ENCODE peak calls at places on chromosomes 3 and 15, in ten cellular contexts. P is tibial nerve, J is transverse colon, V is H1, S is stomach, B is A549, U is sigmoid colon, D is ovary, I is esophagus muscularis mucosa, M is GM12878. E is an unnamed sample.

GRCh38 chr3:42749025-42749752 is 23.9 kb downstream of the CCDC13 start:
- DNase-seq in J (peak), I (no peak), B (no peak), S (peak), U (peak), P (no peak), D (no peak), M (no peak), V (peak), E (peak)

GRCh38 chr3:41900265-41900664 is 61.6 kb downstream of the ULK4 start:
- DNase-seq in J (no peak), I (no peak), V (no peak), M (no peak), D (no peak), S (no peak), U (no peak), B (peak), P (no peak), E (no peak)

GRCh38 chr3:13050446-13050845 is 22.8 kb downstream of the IQSEC1 start:
- DNase-seq in S (no peak), M (no peak), J (no peak), B (no peak), U (no peak), V (no peak), D (no peak), P (no peak), I (no peak), E (no peak)

GRCh38 chr15:74397239-74398068 is 30.0 kb upstream of the CYP11A1 start:
- DNase-seq in S (no peak), U (no peak), B (no peak), V (no peak), P (no peak), J (peak), M (peak), D (no peak), I (no peak), E (no peak)

GRCh38 chr3:72582211-72582878 is 265.9 kb downstream of the SHQ1 start:
- DNase-seq in D (no peak), S (no peak), B (no peak), V (no peak), U (no peak), I (no peak), P (no peak), M (peak), J (no peak), E (no peak)

GRCh38 chr3:125031544-125031943 is 24.3 kb downstream of the HEG1 start:
- DNase-seq in J (no peak), I (no peak), D (no peak), M (no peak), S (no peak), B (no peak), U (no peak), V (no peak), P (no peak), E (no peak)

GRCh38 chr3:119589087-119589773 is 8.5 kb upstream of the PLA1A start:
- DNase-seq in U (no peak), D (no peak), V (no peak), B (no peak), S (no peak), M (no peak), J (no peak), I (no peak), P (no peak), E (no peak)

GRCh38 chr3:13213490-13213889 is 140.3 kb upstream of the IQSEC1 start:
- DNase-seq in I (no peak), V (no peak), B (no peak), M (no peak), P (no peak), D (no peak), J (no peak), U (no peak), S (no peak), E (no peak)

GRCh38 chr3:80190051-80190450 is 422.3 kb upstream of the ROBO1 start:
- DNase-seq in J (no peak), D (no peak), B (peak), S (no peak), U (no peak), I (no peak), V (no peak), M (no peak), P (no peak), E (no peak)

GRCh38 chr3:58779934-58780333 is 113.4 kb upstream of the FAM3D start:
- DNase-seq in I (no peak), P (no peak), M (no peak), J (no peak), D (no peak), V (no peak), S (no peak), B (peak), U (no peak), E (no peak)

DNA sequence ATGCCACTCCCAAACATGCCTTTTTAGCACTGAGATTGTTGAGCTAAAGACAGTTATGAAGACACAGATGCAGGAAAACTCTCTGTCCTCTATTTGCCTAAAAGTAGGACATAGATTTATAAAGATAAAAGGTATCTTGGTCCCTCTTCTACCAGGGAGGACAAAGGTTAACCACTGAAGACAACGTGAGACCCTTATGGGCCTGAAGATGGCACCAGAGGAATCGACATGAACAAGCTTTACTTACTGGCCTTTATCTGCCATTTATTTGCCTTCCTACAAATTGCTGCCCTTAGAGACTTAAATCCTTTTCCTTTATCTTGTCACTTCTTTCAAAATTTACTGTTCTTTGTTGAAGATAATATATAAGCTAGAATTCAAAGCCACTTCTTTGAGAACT is 109.7 kb upstream of the FAM3D start:
- DNase-seq in M (no peak), J (no peak), D (no peak), I (no peak), B (peak), P (no peak), S (no peak), V (no peak), U (no peak), E (no peak)
- TF ChIP-seq CTCF in M (no peak), J (no peak), D (no peak), I (no peak), B (no peak), P (no peak), S (no peak), V (no peak), U (no peak), E (no peak)

GRCh38 chr15:52097176-52097575 is 15.4 kb downstream of the BCL2L10 start:
- DNase-seq in J (no peak), V (no peak), P (no peak), S (no peak), U (no peak), D (no peak), M (no peak), B (no peak), I (no peak), E (no peak)

GRCh38 chr15:52095597-52096262 is 16.8 kb downstream of the BCL2L10 start:
- DNase-seq in I (no peak), M (no peak), U (no peak), V (no peak), J (no peak), S (no peak), B (peak), D (no peak), P (no peak), E (no peak)

GRCh38 chr15:52099654-52100272 is 12.8 kb downstream of the BCL2L10 start:
- DNase-seq in U (no peak), S (no peak), I (no peak), M (no peak), D (no peak), V (no peak), P (no peak), B (no peak), J (no peak), E (no peak)

GRCh38 chr15:52100807-52101206 is 11.8 kb downstream of the BCL2L10 start:
- DNase-seq in P (peak), M (peak), V (no peak), J (peak), D (peak), I (no peak), B (peak), S (peak), U (peak), E (peak)

DNA sequence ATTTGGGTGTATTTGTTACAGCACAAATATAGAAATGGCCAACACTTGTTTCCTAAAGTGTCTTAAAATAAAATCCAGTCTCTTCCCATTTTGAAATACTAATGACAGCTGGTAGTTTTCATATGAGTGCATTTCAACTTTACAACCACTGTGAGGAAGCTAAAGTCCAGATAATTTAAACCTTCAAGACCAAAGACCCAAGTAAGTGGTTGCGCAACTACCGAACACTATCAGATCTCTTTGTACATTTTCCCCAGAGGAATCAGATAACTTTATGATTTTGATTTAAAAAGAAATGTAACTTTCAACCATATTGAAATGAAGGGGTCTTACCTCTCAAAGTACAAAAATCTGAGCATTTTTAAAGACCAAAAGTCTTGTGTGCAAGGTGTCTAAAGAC is 14.2 kb downstream of the BCL2L10 start:
- DNase-seq in I (no peak), P (no peak), J (no peak), M (no peak), S (no peak), V (no peak), B (no peak), U (no peak), D (no peak), E (no peak)
- TF ChIP-seq EP300 in I (no peak), P (no peak), J (no peak), M (no peak), S (no peak), V (no peak), B (no peak), U (no peak), D (no peak), E (no peak)

GRCh38 chr3:52176188-52176752 is 21.7 kb upstream of the ALAS1 start:
- DNase-seq in B (no peak), V (no peak), M (no peak), U (peak), S (no peak), P (no peak), D (no peak), J (no peak), I (no peak), E (peak)

GRCh38 chr3:52177701-52178042 is 20.3 kb upstream of the ALAS1 start:
- DNase-seq in U (peak), B (no peak), P (no peak), D (no peak), S (no peak), M (no peak), I (no peak), J (no peak), V (no peak), E (peak)

GRCh38 chr3:52178537-52178936 is 19.4 kb upstream of the ALAS1 start:
- DNase-seq in S (no peak), J (no peak), V (no peak), B (no peak), D (no peak), P (no peak), I (no peak), M (no peak), U (no peak), E (no peak)

GRCh38 chr3:52175416-52176187 is 21.4 kb upstream of the POC1A start:
- DNase-seq in J (no peak), I (no peak), V (no peak), S (no peak), M (no peak), P (no peak), D (no peak), U (peak), B (no peak), E (peak)

DNA sequence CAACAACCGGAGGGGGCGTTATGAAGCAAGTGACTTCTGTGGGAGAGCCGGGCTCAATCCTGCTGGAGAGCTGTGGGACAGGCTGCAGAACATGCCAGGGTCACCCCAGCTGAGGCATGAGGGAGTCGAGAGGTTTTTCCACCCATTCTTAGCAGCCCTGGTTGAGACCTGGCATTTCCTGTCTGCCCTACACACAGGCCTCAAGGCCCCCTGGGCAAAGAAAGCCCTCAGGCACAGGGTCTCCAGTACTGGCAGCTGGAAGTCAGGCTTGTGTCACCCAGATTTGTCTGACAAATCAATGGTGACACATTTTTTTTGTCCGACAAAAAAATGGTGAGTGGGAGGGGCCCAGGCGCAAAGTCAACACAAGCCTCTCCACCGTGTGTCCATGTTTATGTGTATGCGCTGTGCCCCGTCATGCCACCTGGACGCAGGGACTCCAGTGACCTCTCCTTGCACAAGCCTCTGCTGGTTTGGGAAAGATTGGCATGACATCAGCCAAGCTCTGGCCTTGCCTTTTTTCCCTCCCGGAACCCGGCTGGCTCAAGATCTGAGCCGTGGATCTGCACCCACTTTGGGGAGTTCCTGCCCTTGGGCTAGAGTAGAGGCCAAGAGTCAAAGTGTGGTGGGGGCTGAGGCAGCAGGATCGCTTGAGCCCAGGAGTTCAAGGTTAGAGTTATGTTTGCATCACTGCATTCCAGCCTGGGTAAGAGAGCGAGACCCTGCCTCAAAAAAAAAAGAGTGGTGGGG is 20.8 kb upstream of the ALAS1 start:
- DNase-seq in I (no peak), S (peak), B (no peak), U (peak), M (no peak), D (no peak), V (no peak), P (no peak), J (no peak), E (peak)
- TF ChIP-seq POLR2A in I (no peak), S (no peak), B (no peak), U (no peak), M (no peak), D (no peak), V (no peak), P (no peak), J (no peak), E (no peak)

DNA sequence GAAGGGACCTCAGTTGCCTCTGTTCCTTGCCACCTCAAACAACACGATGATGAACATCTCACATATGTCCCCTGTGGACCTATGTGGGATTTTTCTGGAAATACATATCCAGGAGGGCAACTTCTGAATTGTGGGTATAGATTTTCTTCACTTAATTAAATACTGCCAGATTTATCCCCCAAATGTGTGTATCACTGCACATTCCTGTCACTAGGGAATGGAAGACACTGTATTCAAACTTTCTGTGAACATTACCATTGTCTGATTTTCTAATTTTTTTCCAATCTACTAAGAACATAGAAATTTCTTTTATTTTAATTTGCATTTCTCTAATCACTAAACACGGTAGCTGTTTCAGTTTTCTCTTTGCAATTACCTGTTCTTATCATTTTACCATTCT is 102.0 kb upstream of the MRPS22 start:
- DNase-seq in U (no peak), V (no peak), D (no peak), B (no peak), M (no peak), I (no peak), P (no peak), J (no peak), S (no peak), E (no peak)
- TF ChIP-seq CTCF in U (no peak), V (no peak), D (peak), B (no peak), M (no peak), I (no peak), P (no peak), J (no peak), S (no peak), E (no peak)